ENCODE peak calls at places on chromosome 11, in nine cellular contexts. V, F, X, E, P, H, R, I and O are unnamed samples.

GRCh38 chr11:101915811-101916291 is 471 bp downstream of the ANGPTL5 start:
- DNase-seq in V (peak; percentile 70), F (peak; percentile 7), X (no peak), E (peak; percentile 30), P (peak; percentile 76), H (no peak), R (peak; percentile 13), I (peak; percentile 16), O (no peak)

GRCh38 chr11:115739878-115740277 is 235.7 kb upstream of the CADM1 start:
- DNase-seq in V (no peak), F (no peak), X (no peak), E (no peak), P (peak; percentile 64), H (no peak), R (no peak), I (no peak), O (no peak)

GRCh38 chr11:101441747-101442146 is 142.1 kb downstream of the TRPC6 start:
- DNase-seq in V (peak; percentile 43), F (no peak), X (no peak), E (no peak), P (peak; percentile 76), H (no peak), R (no peak), I (peak; percentile 86), O (no peak)

GRCh38 chr11:27754035-27755017 is 54.1 kb upstream of the BDNF start:
- DNase-seq in V (no peak), F (peak; percentile 63), X (peak; percentile 67), E (peak; percentile 42), P (peak; percentile 99), H (no peak), R (no peak), I (no peak), O (no peak)

GRCh38 chr11:6258571-6258998 is 1.1 kb upstream of the CCKBR start:
- DNase-seq in V (no peak), F (no peak), X (peak; percentile 54), E (no peak), P (no peak), H (no peak), R (no peak), I (peak; percentile 6), O (no peak)

GRCh38 chr11:111355956-111356659 is 23.0 kb downstream of the POU2AF1 start:
- DNase-seq in V (no peak), F (no peak), X (no peak), E (no peak), P (no peak), H (no peak), R (no peak), I (no peak), O (no peak)

GRCh38 chr11:126265801-126266200 is 2.9 kb downstream of the SRPRA start:
- DNase-seq in V (no peak), F (no peak), X (no peak), E (no peak), P (peak; percentile 30), H (no peak), R (no peak), I (no peak), O (no peak)

GRCh38 chr11:12377824-12378593 is 638 bp downstream of the PARVA start:
- DNase-seq in V (peak; percentile 91), F (peak; percentile 83), X (peak; percentile 72), E (peak; percentile 79), P (peak; percentile 91), H (no peak), R (peak; percentile 77), I (peak; percentile 29), O (no peak)

GRCh38 chr11:102449651-102450570 is 2.7 kb downstream of the TMEM123 start:
- DNase-seq in V (no peak), F (no peak), X (no peak), E (no peak), P (peak; percentile 10), H (no peak), R (no peak), I (no peak), O (no peak)

GRCh38 chr11:128361451-128362020 is 225.8 kb downstream of the ETS1 start:
- DNase-seq in V (peak; percentile 64), F (peak; percentile 68), X (no peak), E (peak; percentile 34), P (peak; percentile 99), H (no peak), R (no peak), I (peak; percentile 79), O (no peak)

GRCh38 chr11:116312560-116313340 is 460.0 kb downstream of the BUD13 start:
- DNase-seq in V (no peak), F (no peak), X (no peak), E (peak; percentile 14), P (peak; percentile 37), H (peak; percentile 69), R (no peak), I (peak; percentile 90), O (no peak)

GRCh38 chr11:85685131-85685819 is 720 bp downstream of the CCDC89 start:
- DNase-seq in V (peak; percentile 58), F (no peak), X (no peak), E (no peak), P (no peak), H (no peak), R (no peak), I (no peak), O (no peak)

GRCh38 chr11:101912823-101913284 is 2.0 kb upstream of the CEP126 start:
- DNase-seq in V (peak; percentile 25), F (no peak), X (no peak), E (no peak), P (peak; percentile 19), H (no peak), R (no peak), I (no peak), O (no peak)

GRCh38 chr11:5618807-5619206 is 6.0 kb upstream of the TRIM34 start:
- DNase-seq in V (peak; percentile 76), F (no peak), X (no peak), E (no peak), P (peak; percentile 85), H (no peak), R (peak; percentile 49), I (no peak), O (no peak)

GRCh38 chr11:1387961-1388762 is 1.6 kb upstream of the BRSK2 start:
- DNase-seq in V (no peak), F (no peak), X (peak; percentile 11), E (no peak), P (no peak), H (no peak), R (no peak), I (no peak), O (no peak)

GRCh38 chr11:130674686-130675085 is 226.2 kb downstream of the ADAMTS15 start:
- DNase-seq in V (peak; percentile 62), F (no peak), X (no peak), E (no peak), P (peak; percentile 60), H (no peak), R (no peak), I (no peak), O (no peak)